ENCODE peak calls at places on chromosomes 4 and X, in six cellular contexts. O is ovary, W is A549, G is suprapubic skin, B is upper lobe of left lung, H is H1. C is an unnamed sample. For H3K9me3 and H3K4me1, the result is how much of the 10 kb centered on the place peaks cover.

GRCh38 chrX:71542411-71542810 is 9.5 kb downstream of the OGT start:
- DNase-seq in H (no peak), G (no peak), O (no peak), W (no peak), B (no peak), C (no peak)

GRCh38 chr4:64158648-64159326 is 250.5 kb downstream of the TECRL start:
- DNase-seq in B (peak), O (peak), G (no peak), W (peak), H (peak), C (no peak)

GRCh38 chrX:27679281-27679680 is 89.1 kb downstream of the DCAF8L2 start:
- DNase-seq in O (no peak), G (no peak), W (no peak), H (no peak), B (no peak), C (no peak)

GRCh38 chr4:3266076-3266475 is 17.1 kb downstream of the MSANTD1 start:
- DNase-seq in O (no peak), W (no peak), G (peak), H (peak), B (no peak), C (no peak)

GRCh38 chrX:9644335-9644734 is 121.3 kb downstream of the GPR143 start:
- DNase-seq in W (no peak), H (no peak), G (no peak), O (no peak), B (no peak), C (peak)

GRCh38 chrX:40047485-40047884 is 50.3 kb downstream of the BCOR start:
- DNase-seq in G (no peak), W (no peak), O (no peak), B (no peak), H (no peak), C (no peak)

GRCh38 chrX:68930576-68931317 is 101.9 kb downstream of the EFNB1 start:
- DNase-seq in G (no peak), H (no peak), O (no peak), B (no peak), W (no peak), C (no peak)

GRCh38 chrX:12843061-12843667 is 23.7 kb upstream of the TLR7 start:
- DNase-seq in O (no peak), B (no peak), G (no peak), W (no peak), H (no peak), C (no peak)

GRCh38 chr4:75736862-75737261 is 12.5 kb downstream of the USO1 start:
- DNase-seq in G (no peak), O (no peak), H (no peak), B (no peak), W (no peak), C (no peak)

GRCh38 chrX:38060331-38060878 is 54.1 kb downstream of the SYTL5 start:
- DNase-seq in H (no peak), G (no peak), O (no peak), W (no peak), B (no peak), C (no peak)

GRCh38 chrX:11589573-11590110 is 76.1 kb downstream of the ARHGAP6 start:
- DNase-seq in G (no peak), H (no peak), O (no peak), W (no peak), B (no peak), C (no peak)

GRCh38 chrX:109714340-109714958 is 18.6 kb downstream of the ACSL4 start:
- DNase-seq in O (no peak), G (no peak), W (no peak), H (no peak), B (no peak), C (no peak)

GRCh38 chrX:19760345-19760744 is 127.1 kb downstream of the SH3KBP1 start:
- DNase-seq in G (no peak), W (no peak), H (no peak), B (no peak), O (no peak), C (no peak)

GRCh38 chr4:133347409-133347808 is 198.3 kb downstream of the PCDH10 start:
- DNase-seq in G (no peak), B (no peak), W (no peak), O (no peak), H (no peak), C (no peak)

GRCh38 chrX:40279762-40280161 is 182.0 kb upstream of the BCOR start:
- DNase-seq in W (no peak), G (no peak), B (no peak), O (no peak), H (no peak), C (no peak)

GRCh38 chr4:88758264-88758663 is 60.6 kb upstream of the NAP1L5 start:
- DNase-seq in W (no peak), B (no peak), O (no peak), H (no peak), G (no peak), C (no peak)

GRCh38 chrX:27915617-27916016 is 65.6 kb downstream of the DCAF8L1 start:
- DNase-seq in G (no peak), O (no peak), H (no peak), B (peak), W (no peak), C (no peak)

GRCh38 chr4:168562021-168562691 is 65.3 kb downstream of the PALLD start:
- DNase-seq in G (no peak), B (no peak), O (no peak), W (no peak), H (no peak), C (no peak)

GRCh38 chr4:23881052-23881501 is 8.8 kb downstream of the PPARGC1A start:
- DNase-seq in H (no peak), G (no peak), W (no peak), B (no peak), O (no peak), C (no peak)

GRCh38 chr4:112167790-112168189 is 22.5 kb downstream of the FAM241A start:
- DNase-seq in H (no peak), B (no peak), G (no peak), O (no peak), W (no peak), C (no peak)

GRCh38 chrX:153645921-153646481 is 1.0 kb upstream of the DUSP9 start:
- DNase-seq in H (no peak), O (peak), W (no peak), G (peak), B (no peak), C (no peak)

GRCh38 chrX:111098874-111099273 is 2.9 kb downstream of the PAK3 start:
- DNase-seq in O (peak), W (peak), H (peak), B (peak), G (no peak), C (peak)

GRCh38 chrX:110228453-110228852 is 89.4 kb downstream of the AMMECR1 start:
- DNase-seq in B (no peak), G (no peak), W (no peak), H (no peak), O (no peak), C (no peak)

GRCh38 chr4:10893417-10893816 is 208.8 kb upstream of the CLNK start:
- DNase-seq in H (no peak), O (no peak), B (no peak), G (no peak), W (no peak), C (no peak)
- H3K9me3 ChIP-seq in H (under half), O (under half), B (under half), G (under half), W (under half), C (under half)

DNA sequence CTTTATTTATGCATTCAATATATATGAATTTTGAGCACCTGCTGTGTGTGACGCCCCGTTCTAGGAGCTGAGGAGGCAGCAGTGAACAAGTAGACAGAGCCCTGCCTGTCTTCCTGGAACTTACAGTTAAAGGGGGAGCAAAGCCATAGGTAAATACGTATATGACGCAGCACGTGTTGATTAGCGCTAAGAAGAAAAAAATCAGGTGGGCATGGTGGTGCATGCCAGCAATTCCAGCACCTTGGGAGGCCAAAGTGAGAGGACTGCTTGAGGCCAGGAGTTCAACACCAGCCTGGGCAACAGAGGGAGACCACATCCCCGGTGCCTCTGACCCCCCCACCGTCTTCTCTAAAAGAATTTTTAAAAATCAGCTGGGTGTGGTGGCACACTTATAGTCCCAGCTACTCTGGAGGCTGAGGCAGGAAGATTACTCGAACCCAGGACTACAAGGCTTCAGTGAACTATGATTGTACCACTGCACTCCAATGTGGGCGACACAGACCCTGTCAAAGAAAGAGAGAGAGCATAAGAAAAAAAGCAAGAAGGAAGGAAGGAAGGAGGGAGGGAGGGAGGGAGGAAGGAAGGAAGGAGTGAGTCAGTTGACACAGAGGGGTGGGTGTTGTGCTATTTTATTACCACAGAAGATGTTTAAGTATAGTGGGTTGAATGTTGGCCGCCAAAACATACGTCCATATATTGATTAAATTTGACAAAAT is 5.4 kb upstream of the KIAA0232 start:
- DNase-seq in G (no peak), O (no peak), W (no peak), H (no peak), B (no peak), C (no peak)
- H3K4me1 ChIP-seq in G (under half), O (under half), W (under half), H (under half), B (under half), C (under half)

DNA sequence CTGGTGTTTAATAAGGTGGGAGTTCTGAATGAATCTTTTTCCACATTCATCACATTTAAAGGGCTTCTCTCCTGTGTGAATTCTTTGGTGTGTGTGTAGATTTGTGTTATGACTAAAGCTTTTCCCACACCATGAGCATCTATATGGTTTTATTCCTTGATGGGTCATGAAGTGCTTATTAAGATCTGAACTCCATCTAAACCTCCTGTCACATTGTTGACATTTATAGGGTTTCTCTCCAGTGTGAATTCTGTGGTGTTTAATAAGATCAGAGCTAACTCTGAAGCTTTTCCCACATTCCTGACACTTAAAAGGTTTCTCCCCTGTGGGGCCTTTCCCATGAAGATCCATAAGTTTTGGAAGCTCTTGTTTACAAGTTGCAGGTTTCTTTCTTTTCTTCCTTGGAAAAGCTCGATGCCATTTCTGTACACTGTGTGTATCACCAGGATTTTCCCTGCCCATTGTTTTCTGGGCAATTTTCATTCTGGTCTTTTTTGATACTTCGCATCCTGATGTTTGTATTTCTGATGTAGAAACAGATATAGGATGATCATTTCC is 21.9 kb upstream of the ETDC start:
- DNase-seq in O (no peak), H (no peak), G (no peak), B (no peak), W (no peak), C (no peak)
- H3K9me3 ChIP-seq in O (under half), H (half or more), G (under half), B (half or more), W (half or more), C (under half)

GRCh38 chr4:101153653-101154052 is 193.7 kb downstream of the PPP3CA start:
- DNase-seq in O (no peak), G (no peak), H (no peak), W (no peak), B (no peak), C (no peak)
- H3K4me1 ChIP-seq in O (under half), G (under half), H (under half), W (half or more), B (under half), C (under half)